ENCODE peak calls at places on chromosomes 6 and 20, in five cellular contexts. C, U, V, L and J are unnamed samples.
A peak's percentile ranks its signal among the peaks of the same experiment; 100 is the strongest.

GRCh38 chr6:22332216-22332615 is 35.4 kb upstream of the PRL start:
- ATAC-seq in C (no peak), U (no peak), L (no peak), V (no peak), J (no peak)

GRCh38 chr6:151068761-151069312 is 170.9 kb upstream of the AKAP12 start:
- ATAC-seq in L (no peak), C (no peak), V (no peak), U (no peak), J (no peak)

GRCh38 chr20:51400051-51400926 is 142.2 kb downstream of the NFATC2 start:
- ATAC-seq in U (no peak), V (no peak), L (peak; percentile 48), C (no peak), J (no peak)

GRCh38 chr6:69887026-69887425 is 20.7 kb downstream of the COL19A1 start:
- ATAC-seq in L (no peak), V (no peak), C (no peak), U (no peak), J (no peak)

GRCh38 chr6:128731249-128732165 is 151.4 kb upstream of the LAMA2 start:
- ATAC-seq in U (peak; percentile 76), L (peak; percentile 46), C (peak; percentile 58), V (peak; percentile 74), J (peak; percentile 59)

GRCh38 chr6:130018830-130019795 is 732 bp downstream of the L3MBTL3 start:
- ATAC-seq in V (peak; percentile 4), U (no peak), C (peak; percentile 23), L (peak; percentile 16), J (peak; percentile 12)

GRCh38 chr20:35359335-35359997 is 52.3 kb downstream of the UQCC1 start:
- ATAC-seq in L (no peak), V (peak; percentile 21), U (no peak), C (peak; percentile 25), J (no peak)

GRCh38 chr6:155026366-155027045 is 31.4 kb downstream of the TIAM2 start:
- ATAC-seq in L (peak; percentile 57), V (peak; percentile 99), U (peak; percentile 70), C (peak; percentile 92), J (peak; percentile 50)

GRCh38 chr6:144349690-144350132 is 64.6 kb downstream of the UTRN start:
- ATAC-seq in V (peak; percentile 80), U (peak; percentile 85), C (peak; percentile 55), L (peak; percentile 44), J (peak; percentile 77)

GRCh38 chr6:26103141-26103769 is 16.0 kb downstream of the HFE start:
- ATAC-seq in V (peak; percentile 83), L (peak; percentile 92), C (no peak), U (peak; percentile 98), J (peak; percentile 93)

GRCh38 chr20:57435498-57436222 is 44.5 kb downstream of the RBM38 start:
- ATAC-seq in U (peak; percentile 17), V (peak; percentile 78), C (peak; percentile 43), L (peak; percentile 49), J (no peak)

GRCh38 chr6:31631209-31631608 is 10.7 kb downstream of the PRRC2A start:
- ATAC-seq in U (no peak), L (no peak), C (no peak), V (no peak), J (no peak)

DNA sequence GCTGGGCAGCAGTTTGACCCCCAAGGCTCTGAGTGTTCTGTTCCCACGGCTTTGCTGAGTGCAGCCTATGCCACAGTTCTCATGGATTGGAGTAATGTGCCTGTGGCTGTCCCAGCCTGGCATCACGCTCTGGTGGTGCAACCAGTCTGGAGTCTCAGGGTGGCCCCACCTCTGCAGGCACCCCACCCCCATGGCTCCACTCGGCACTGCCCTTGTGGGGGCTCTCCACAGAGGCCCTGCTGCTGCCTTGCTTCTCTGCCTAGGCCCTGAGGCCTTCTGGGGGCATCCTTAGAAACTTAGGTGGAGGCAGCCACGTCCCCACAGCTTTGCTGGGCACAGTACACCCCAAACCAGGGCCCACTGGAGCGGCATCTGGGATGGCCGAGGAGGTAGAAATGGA is 25.4 kb upstream of the B4GALT5 start:
- ATAC-seq in L (no peak), C (no peak), U (no peak), V (no peak), J (no peak)
- H3K27ac ChIP-seq in L (no peak overlapping the region), C (no peak overlapping the region), U (no peak overlapping the region), V (no peak overlapping the region), J (no peak overlapping the region)

GRCh38 chr20:9331707-9332435 is 182.5 kb upstream of the LAMP5 start:
- ATAC-seq in V (no peak), L (no peak), U (peak; percentile 40), C (no peak), J (no peak)
- H3K27ac ChIP-seq in V (no peak overlapping the region), L (no peak overlapping the region), U (no peak overlapping the region), C (no peak overlapping the region), J (no peak overlapping the region)

GRCh38 chr20:37243937-37244571 is 17.6 kb downstream of the GHRH start:
- ATAC-seq in L (no peak), V (no peak), U (peak; percentile 89), C (peak; percentile 79), J (peak; percentile 41)

GRCh38 chr20:37245181-37245580 is 16.4 kb downstream of the GHRH start:
- ATAC-seq in U (no peak), C (no peak), V (no peak), L (no peak), J (no peak)

GRCh38 chr20:37242503-37242902 is 19.1 kb downstream of the GHRH start:
- ATAC-seq in V (no peak), L (no peak), C (no peak), U (no peak), J (no peak)

GRCh38 chr20:37244572-37244957 is 17.0 kb downstream of the GHRH start:
- ATAC-seq in C (peak; percentile 84), L (no peak), U (no peak), V (no peak), J (no peak)

GRCh38 chr20:37243076-37243936 is 18.3 kb downstream of the GHRH start:
- ATAC-seq in V (no peak), C (peak; percentile 47), L (peak; percentile 22), U (peak; percentile 42), J (peak; percentile 28)
- H3K27ac ChIP-seq in V (no peak overlapping the region), C (peak overlapping the region; percentile 77), L (no peak overlapping the region), U (no peak overlapping the region), J (peak overlapping the region; percentile 56)

GRCh38 chr6:35034411-35035171 is 106.5 kb downstream of the TCP11 start:
- ATAC-seq in C (peak; percentile 67), U (peak; percentile 87), V (peak; percentile 49), L (peak; percentile 91), J (peak; percentile 69)

GRCh38 chr6:35037289-35038038 is 103.7 kb downstream of the TCP11 start:
- ATAC-seq in C (no peak), L (no peak), V (no peak), U (no peak), J (no peak)

GRCh38 chr6:35035481-35036030 is 105.6 kb downstream of the TCP11 start:
- ATAC-seq in C (peak; percentile 23), U (peak; percentile 29), V (no peak), L (no peak), J (no peak)

GRCh38 chr6:35036828-35037095 is 104.4 kb downstream of the TCP11 start:
- ATAC-seq in C (no peak), V (no peak), U (no peak), L (no peak), J (no peak)

GRCh38 chr6:35036059-35036827 is 104.9 kb downstream of the TCP11 start:
- ATAC-seq in L (peak; percentile 28), V (no peak), C (no peak), U (no peak), J (no peak)
- H3K27ac ChIP-seq in L (peak overlapping the region; percentile 77), V (no peak overlapping the region), C (peak overlapping the region; percentile 45), U (peak overlapping the region; percentile 58), J (peak overlapping the region; percentile 83)